ENCODE peak calls at places on chromosomes 5 and 9, in seven cellular contexts. One of them, this sample, is unnamed. For H3K4me1, the result is how much of the 10 kb centered on the place peaks cover.

GRCh38 chr9:21789541-21790037 is 12.8 kb upstream of the MTAP start:
- DNase-seq in heart right ventricle: no peak
- DNase-seq in heart left ventricle: no peak
- DNase-seq in lung: peak
- DNase-seq in IMR-90: peak
- DNase-seq in GM12878: peak
- DNase-seq in right lobe of liver: peak
- DNase-seq in this sample: peak

GRCh38 chr5:118224546-118224945 is 763.8 kb downstream of the DTWD2 start:
- DNase-seq in heart right ventricle: no peak
- DNase-seq in heart left ventricle: no peak
- DNase-seq in lung: no peak
- DNase-seq in IMR-90: peak
- DNase-seq in GM12878: no peak
- DNase-seq in right lobe of liver: no peak
- DNase-seq in this sample: no peak

GRCh38 chr9:129126789-129127618 is 15.8 kb downstream of the PTPA start:
- DNase-seq in heart right ventricle: no peak
- DNase-seq in heart left ventricle: no peak
- DNase-seq in lung: no peak
- DNase-seq in IMR-90: no peak
- DNase-seq in GM12878: no peak
- DNase-seq in right lobe of liver: no peak
- DNase-seq in this sample: no peak

GRCh38 chr5:173333900-173334685 is 5.9 kb upstream of the STC2 start:
- DNase-seq in heart right ventricle: no peak
- DNase-seq in heart left ventricle: no peak
- DNase-seq in lung: no peak
- DNase-seq in IMR-90: peak
- DNase-seq in GM12878: no peak
- DNase-seq in right lobe of liver: no peak
- DNase-seq in this sample: no peak

GRCh38 chr5:134510970-134511795 is 14.3 kb upstream of the JADE2 start:
- DNase-seq in heart right ventricle: no peak
- DNase-seq in heart left ventricle: no peak
- DNase-seq in lung: no peak
- DNase-seq in IMR-90: peak
- DNase-seq in GM12878: no peak
- DNase-seq in right lobe of liver: no peak
- DNase-seq in this sample: peak

GRCh38 chr9:14170973-14171596 is 142.9 kb downstream of the NFIB start:
- DNase-seq in heart right ventricle: no peak
- DNase-seq in heart left ventricle: no peak
- DNase-seq in lung: no peak
- DNase-seq in IMR-90: peak
- DNase-seq in GM12878: no peak
- DNase-seq in right lobe of liver: no peak
- DNase-seq in this sample: no peak

GRCh38 chr9:134991808-134992754 is 74.4 kb upstream of the FCN1 start:
- DNase-seq in heart right ventricle: no peak
- DNase-seq in heart left ventricle: no peak
- DNase-seq in lung: no peak
- DNase-seq in IMR-90: no peak
- DNase-seq in GM12878: no peak
- DNase-seq in right lobe of liver: no peak
- DNase-seq in this sample: peak

GRCh38 chr5:167524941-167525485 is 766.4 kb upstream of the WWC1 start:
- DNase-seq in heart right ventricle: no peak
- DNase-seq in heart left ventricle: no peak
- DNase-seq in lung: no peak
- DNase-seq in IMR-90: no peak
- DNase-seq in GM12878: no peak
- DNase-seq in right lobe of liver: no peak
- DNase-seq in this sample: no peak

GRCh38 chr5:96094904-96095303 is 133.3 kb upstream of the ELL2 start:
- DNase-seq in heart right ventricle: no peak
- DNase-seq in heart left ventricle: no peak
- DNase-seq in lung: peak
- DNase-seq in IMR-90: no peak
- DNase-seq in GM12878: no peak
- DNase-seq in right lobe of liver: peak
- DNase-seq in this sample: peak

GRCh38 chr5:142385194-142385593 is 60.4 kb upstream of the SPRY4 start:
- DNase-seq in heart right ventricle: no peak
- DNase-seq in heart left ventricle: no peak
- DNase-seq in lung: no peak
- DNase-seq in IMR-90: peak
- DNase-seq in GM12878: no peak
- DNase-seq in right lobe of liver: no peak
- DNase-seq in this sample: no peak

GRCh38 chr5:149995385-149996085 is 4.9 kb downstream of the TIGD6 start:
- DNase-seq in heart right ventricle: no peak
- DNase-seq in heart left ventricle: no peak
- DNase-seq in lung: no peak
- DNase-seq in IMR-90: no peak
- DNase-seq in GM12878: no peak
- DNase-seq in right lobe of liver: no peak
- DNase-seq in this sample: no peak

GRCh38 chr5:150026682-150027172 is 26.2 kb downstream of the HMGXB3 start:
- DNase-seq in heart right ventricle: no peak
- DNase-seq in heart left ventricle: no peak
- DNase-seq in lung: no peak
- DNase-seq in IMR-90: no peak
- DNase-seq in GM12878: no peak
- DNase-seq in right lobe of liver: no peak
- DNase-seq in this sample: no peak

GRCh38 chr5:53025506-53025905 is 36.4 kb downstream of the ITGA2 start:
- DNase-seq in heart right ventricle: no peak
- DNase-seq in heart left ventricle: no peak
- DNase-seq in lung: no peak
- DNase-seq in IMR-90: no peak
- DNase-seq in GM12878: no peak
- DNase-seq in right lobe of liver: no peak
- DNase-seq in this sample: no peak

GRCh38 chr5:53023969-53024368 is 34.8 kb downstream of the ITGA2 start:
- DNase-seq in heart right ventricle: no peak
- DNase-seq in heart left ventricle: no peak
- DNase-seq in lung: no peak
- DNase-seq in IMR-90: peak
- DNase-seq in GM12878: no peak
- DNase-seq in right lobe of liver: no peak
- DNase-seq in this sample: no peak

GRCh38 chr5:53022889-53023511 is 33.8 kb downstream of the ITGA2 start:
- DNase-seq in heart right ventricle: no peak
- DNase-seq in heart left ventricle: no peak
- DNase-seq in lung: no peak
- DNase-seq in IMR-90: no peak
- DNase-seq in GM12878: no peak
- DNase-seq in right lobe of liver: no peak
- DNase-seq in this sample: no peak

GRCh38 chr5:53027913-53028312 is 38.8 kb downstream of the ITGA2 start:
- DNase-seq in heart right ventricle: peak
- DNase-seq in heart left ventricle: no peak
- DNase-seq in lung: no peak
- DNase-seq in IMR-90: peak
- DNase-seq in GM12878: no peak
- DNase-seq in right lobe of liver: no peak
- DNase-seq in this sample: peak

GRCh38 chr5:53024535-53024934 is 35.4 kb downstream of the ITGA2 start:
- DNase-seq in heart right ventricle: no peak
- DNase-seq in heart left ventricle: no peak
- DNase-seq in lung: no peak
- DNase-seq in IMR-90: no peak
- DNase-seq in GM12878: no peak
- DNase-seq in right lobe of liver: no peak
- DNase-seq in this sample: no peak
- H3K4me1 ChIP-seq in heart right ventricle: under half
- H3K4me1 ChIP-seq in heart left ventricle: under half
- H3K4me1 ChIP-seq in lung: under half
- H3K4me1 ChIP-seq in IMR-90: under half
- H3K4me1 ChIP-seq in GM12878: under half
- H3K4me1 ChIP-seq in right lobe of liver: under half
- H3K4me1 ChIP-seq in this sample: under half

DNA sequence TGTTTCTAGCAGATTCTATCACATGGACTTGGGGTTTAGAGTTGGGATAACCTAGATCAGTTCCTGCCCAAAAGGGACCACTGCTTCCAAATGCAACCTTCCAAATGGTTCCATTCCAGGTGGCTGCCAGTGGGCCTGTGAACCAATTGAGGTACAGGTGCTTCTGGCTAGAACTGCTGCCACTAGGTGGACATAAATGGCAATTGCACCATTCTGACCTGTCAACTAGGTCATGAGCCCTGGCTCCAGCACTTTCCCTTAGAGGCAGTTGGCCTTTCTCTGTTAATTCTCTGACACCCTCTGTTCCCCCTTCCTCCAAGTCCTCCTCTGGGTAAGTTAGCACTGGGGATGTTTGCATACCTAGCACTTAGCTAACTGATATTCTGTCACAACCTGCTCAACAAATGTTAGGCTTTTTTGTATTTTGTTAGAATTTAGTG is 16.6 kb upstream of the HEMGN start:
- DNase-seq in heart right ventricle: no peak
- DNase-seq in heart left ventricle: no peak
- DNase-seq in lung: peak
- DNase-seq in IMR-90: no peak
- DNase-seq in GM12878: no peak
- DNase-seq in right lobe of liver: peak
- DNase-seq in this sample: no peak
- H3K4me3 ChIP-seq in heart right ventricle: no peak
- H3K4me3 ChIP-seq in heart left ventricle: no peak
- H3K4me3 ChIP-seq in lung: no peak
- H3K4me3 ChIP-seq in IMR-90: no peak
- H3K4me3 ChIP-seq in GM12878: no peak
- H3K4me3 ChIP-seq in right lobe of liver: no peak
- H3K4me3 ChIP-seq in this sample: no peak

DNA sequence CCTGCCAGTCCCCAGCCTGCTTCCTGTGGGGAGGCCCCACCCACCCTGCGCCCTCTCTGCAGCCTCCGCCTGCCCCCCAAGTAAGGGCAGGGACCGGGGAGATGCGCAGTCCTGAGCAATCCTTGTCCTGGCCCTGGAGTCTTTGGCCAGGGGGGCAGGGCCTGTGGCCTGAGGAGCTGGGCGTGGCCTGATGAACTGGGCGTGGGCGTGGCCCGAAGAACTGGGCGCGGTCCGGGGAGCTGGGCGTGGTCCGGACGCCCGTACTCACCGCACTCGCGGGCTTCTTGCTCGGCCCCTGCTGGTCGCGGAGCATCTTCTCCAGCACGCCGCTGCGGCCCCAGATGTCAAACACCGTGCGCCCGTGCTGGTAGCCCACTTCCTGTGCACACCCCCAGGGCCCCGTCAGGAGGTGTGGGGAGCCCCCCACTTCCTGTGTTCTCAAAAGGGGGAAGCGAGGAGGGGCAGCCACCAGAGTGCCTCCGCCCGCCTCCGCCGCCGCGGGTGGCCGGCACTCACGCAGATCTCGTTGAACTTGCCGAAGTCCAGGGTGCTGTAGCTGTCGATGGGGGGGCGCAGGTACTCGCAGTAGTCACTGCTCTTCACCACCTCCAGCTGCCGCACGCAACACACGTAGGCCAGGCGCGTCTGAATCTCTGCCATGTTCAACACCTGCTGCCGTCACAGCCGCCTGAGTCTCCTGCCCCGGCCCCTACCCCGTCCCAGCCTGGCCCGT is 2.7 kb upstream of the NSMF start:
- DNase-seq in heart right ventricle: peak
- DNase-seq in heart left ventricle: peak
- DNase-seq in lung: peak
- DNase-seq in IMR-90: no peak
- DNase-seq in GM12878: peak
- DNase-seq in right lobe of liver: peak
- DNase-seq in this sample: peak
- H3K4me1 ChIP-seq in heart right ventricle: under half
- H3K4me1 ChIP-seq in heart left ventricle: under half
- H3K4me1 ChIP-seq in lung: under half
- H3K4me1 ChIP-seq in IMR-90: under half
- H3K4me1 ChIP-seq in GM12878: under half
- H3K4me1 ChIP-seq in right lobe of liver: under half
- H3K4me1 ChIP-seq in this sample: under half

DNA sequence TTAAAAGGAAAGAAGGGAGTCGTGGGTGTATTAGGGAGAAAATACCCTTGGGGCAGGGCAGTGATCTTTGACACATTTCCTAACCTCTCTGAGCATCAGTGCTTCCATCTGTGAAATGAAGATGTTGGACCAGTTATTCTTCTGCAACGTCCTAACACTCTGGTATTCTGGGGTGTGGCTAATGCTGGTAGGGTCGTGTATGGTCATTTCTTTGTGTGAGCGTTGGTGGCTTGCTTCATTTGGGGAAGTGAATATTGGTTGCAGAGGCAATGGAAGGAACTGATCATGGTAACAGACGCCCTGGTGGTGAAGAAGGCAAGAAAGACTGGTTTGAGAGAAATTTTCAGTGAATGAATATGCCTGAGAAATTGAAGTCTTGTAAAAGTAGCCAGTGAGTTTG is 67.9 kb upstream of the TTC23L start:
- DNase-seq in heart right ventricle: no peak
- DNase-seq in heart left ventricle: no peak
- DNase-seq in lung: no peak
- DNase-seq in IMR-90: no peak
- DNase-seq in GM12878: no peak
- DNase-seq in right lobe of liver: no peak
- DNase-seq in this sample: no peak
- H3K4me3 ChIP-seq in heart right ventricle: no peak
- H3K4me3 ChIP-seq in heart left ventricle: no peak
- H3K4me3 ChIP-seq in lung: no peak
- H3K4me3 ChIP-seq in IMR-90: no peak
- H3K4me3 ChIP-seq in GM12878: no peak
- H3K4me3 ChIP-seq in right lobe of liver: no peak
- H3K4me3 ChIP-seq in this sample: no peak

DNA sequence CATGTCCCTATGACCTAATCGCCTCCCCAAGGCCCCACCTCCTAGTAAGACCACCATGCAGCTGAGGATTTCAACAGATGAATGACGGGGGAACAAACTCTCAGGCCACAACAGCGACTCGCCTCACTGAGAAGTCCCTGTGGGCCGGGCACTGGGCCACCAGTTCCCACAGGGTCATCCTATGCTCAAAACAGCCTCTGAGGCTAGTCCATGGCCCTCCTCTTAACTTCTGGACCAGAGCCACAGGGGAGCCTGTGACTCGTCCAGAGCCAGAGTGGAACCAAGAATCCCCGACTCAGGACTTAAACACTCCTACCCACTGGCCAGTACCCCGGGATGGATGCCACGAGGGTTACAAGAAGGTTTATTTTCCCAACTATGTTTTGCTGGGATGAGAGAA is 12.3 kb downstream of the GFPT2 start:
- DNase-seq in heart right ventricle: no peak
- DNase-seq in heart left ventricle: peak
- DNase-seq in lung: no peak
- DNase-seq in IMR-90: peak
- DNase-seq in GM12878: no peak
- DNase-seq in right lobe of liver: no peak
- DNase-seq in this sample: peak
- H3K4me1 ChIP-seq in heart right ventricle: under half
- H3K4me1 ChIP-seq in heart left ventricle: under half
- H3K4me1 ChIP-seq in lung: under half
- H3K4me1 ChIP-seq in IMR-90: under half
- H3K4me1 ChIP-seq in GM12878: under half
- H3K4me1 ChIP-seq in right lobe of liver: under half
- H3K4me1 ChIP-seq in this sample: under half

This sample was measured in aorta.